ENCODE peak calls at places on chromosomes 12 and 14, in six cellular contexts. I, B, F, M, K and Y are unnamed samples.

GRCh38 chr12:60197589-60197988 is 601.8 kb downstream of the SLC16A7 start:
- DNase-seq in K (no peak), I (no peak), B (no peak), M (no peak), F (no peak), Y (no peak)

GRCh38 chr14:86217523-86217922 is 687.6 kb downstream of the FLRT2 start:
- DNase-seq in F (no peak), M (no peak), K (no peak), B (no peak), I (no peak), Y (no peak)

GRCh38 chr12:69792533-69792932 is 32.5 kb upstream of the MYRFL start:
- DNase-seq in F (no peak), M (no peak), B (no peak), I (no peak), K (no peak), Y (no peak)

GRCh38 chr12:27382126-27382795 is 49.6 kb downstream of the BMAL2 start:
- DNase-seq in M (no peak), K (no peak), F (no peak), I (no peak), B (no peak), Y (no peak)

GRCh38 chr14:84670801-84671200 is 859.1 kb upstream of the FLRT2 start:
- DNase-seq in I (no peak), K (no peak), F (no peak), B (no peak), M (no peak), Y (no peak)

GRCh38 chr14:64723691-64724577 is 19.7 kb downstream of the PLEKHG3 start:
- DNase-seq in M (no peak), F (no peak), I (peak; percentile 62), K (no peak), B (no peak), Y (no peak)

GRCh38 chr14:91398707-91399106 is 18.9 kb downstream of the CCDC88C start:
- DNase-seq in M (peak; percentile 46), F (no peak), I (no peak), K (no peak), B (no peak), Y (no peak)

GRCh38 chr12:70415987-70416386 is 49.9 kb downstream of the KCNMB4 start:
- DNase-seq in M (no peak), I (no peak), F (no peak), B (no peak), K (no peak), Y (no peak)

GRCh38 chr14:104765517-104765916 is 12.6 kb downstream of the SIVA1 start:
- DNase-seq in K (no peak), M (no peak), I (no peak), B (no peak), F (no peak), Y (no peak)

GRCh38 chr12:125549836-125550235 is 484.6 kb downstream of the AACS start:
- DNase-seq in F (no peak), B (no peak), I (no peak), K (no peak), M (peak; percentile 89), Y (no peak)

GRCh38 chr14:86777950-86778602 is 1214.9 kb downstream of the GALC start:
- DNase-seq in I (no peak), M (no peak), B (no peak), K (no peak), F (no peak), Y (no peak)

GRCh38 chr14:63964063-63964462 is 111.3 kb downstream of the SYNE2 start:
- DNase-seq in B (no peak), M (no peak), F (no peak), K (no peak), I (no peak), Y (no peak)

GRCh38 chr14:34030864-34031263 is 80.0 kb upstream of the EGLN3 start:
- DNase-seq in F (peak; percentile 27), I (no peak), M (no peak), K (no peak), B (no peak), Y (no peak)

GRCh38 chr12:13702401-13702800 is 279.0 kb downstream of the GRIN2B start:
- DNase-seq in M (no peak), B (no peak), K (no peak), F (no peak), I (no peak), Y (no peak)

DNA sequence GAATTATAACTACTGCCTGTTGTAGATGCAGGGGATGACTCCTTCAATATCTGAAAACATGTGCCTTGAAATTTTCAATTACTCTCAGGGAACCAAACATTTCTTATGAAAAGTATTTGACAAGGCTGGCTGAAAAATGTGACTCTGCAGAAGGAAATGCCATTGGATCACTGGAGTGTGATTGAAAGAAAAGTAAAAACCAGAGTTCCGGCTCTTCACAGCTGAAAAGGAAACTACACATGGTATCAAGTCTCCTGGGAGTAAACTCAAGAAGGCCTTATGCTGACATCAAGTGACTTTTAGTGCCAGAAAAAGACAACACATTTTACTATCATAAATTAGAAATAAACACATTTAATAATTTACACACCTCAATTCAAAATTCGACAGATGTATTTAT is 693.0 kb downstream of the LRFN5 start:
- DNase-seq in K (no peak), I (no peak), B (no peak), M (no peak), F (no peak), Y (no peak)
- TF ChIP-seq POLR2AphosphoS5 in K (no peak), I (no peak), B (no peak), M (no peak), F (no peak), Y (no peak)

GRCh38 chr14:24418492-24418873 is 11.0 kb downstream of the CBLN3 start:
- DNase-seq in B (no peak), F (peak; percentile 78), I (no peak), M (no peak), K (no peak), Y (no peak)
- TF ChIP-seq POLR2A in B (no peak), F (peak; percentile 64), I (no peak), M (no peak), K (no peak), Y (no peak)

GRCh38 chr12:6211421-6211869 is 11.2 kb downstream of the CD9 start:
- DNase-seq in B (no peak), M (no peak), F (no peak), I (peak; percentile 81), K (no peak), Y (no peak)
- TF ChIP-seq POLR2AphosphoS5 in B (peak; percentile 25), M (no peak), F (peak; percentile 21), I (peak; percentile 51), K (no peak), Y (no peak)

GRCh38 chr14:49768301-49769121 is 558 bp downstream of the KLHDC2 start:
- DNase-seq in I (peak; percentile 71), F (peak; percentile 81), K (no peak), M (peak; percentile 63), B (peak; percentile 57), Y (peak; percentile 30)
- TF ChIP-seq POLR2A in I (no peak), F (peak; percentile 71), K (no peak), M (peak; percentile 86), B (no peak), Y (no peak)

DNA sequence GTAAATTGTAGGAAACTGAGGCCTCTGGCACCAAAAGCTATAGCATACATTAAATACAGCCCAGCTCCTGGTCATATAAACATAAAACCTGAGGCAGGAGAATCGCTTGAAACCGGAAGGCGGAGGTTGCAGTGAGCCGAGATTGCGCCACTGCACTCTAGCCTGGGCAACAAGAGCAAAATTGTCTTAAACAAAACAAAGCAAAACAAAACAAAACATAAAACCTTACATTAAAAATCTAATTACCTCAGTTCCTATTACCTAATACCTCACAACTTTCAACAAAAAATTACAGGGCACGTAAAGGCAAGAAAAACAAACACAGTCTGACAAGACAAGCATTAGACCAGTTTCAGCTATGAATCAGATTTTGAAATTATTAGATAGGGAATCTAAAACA is 36.7 kb downstream of the TMEM116 start:
- DNase-seq in I (no peak), B (no peak), K (no peak), M (no peak), F (no peak), Y (no peak)
- TF ChIP-seq POLR2AphosphoS5 in I (no peak), B (no peak), K (no peak), M (no peak), F (no peak), Y (no peak)

DNA sequence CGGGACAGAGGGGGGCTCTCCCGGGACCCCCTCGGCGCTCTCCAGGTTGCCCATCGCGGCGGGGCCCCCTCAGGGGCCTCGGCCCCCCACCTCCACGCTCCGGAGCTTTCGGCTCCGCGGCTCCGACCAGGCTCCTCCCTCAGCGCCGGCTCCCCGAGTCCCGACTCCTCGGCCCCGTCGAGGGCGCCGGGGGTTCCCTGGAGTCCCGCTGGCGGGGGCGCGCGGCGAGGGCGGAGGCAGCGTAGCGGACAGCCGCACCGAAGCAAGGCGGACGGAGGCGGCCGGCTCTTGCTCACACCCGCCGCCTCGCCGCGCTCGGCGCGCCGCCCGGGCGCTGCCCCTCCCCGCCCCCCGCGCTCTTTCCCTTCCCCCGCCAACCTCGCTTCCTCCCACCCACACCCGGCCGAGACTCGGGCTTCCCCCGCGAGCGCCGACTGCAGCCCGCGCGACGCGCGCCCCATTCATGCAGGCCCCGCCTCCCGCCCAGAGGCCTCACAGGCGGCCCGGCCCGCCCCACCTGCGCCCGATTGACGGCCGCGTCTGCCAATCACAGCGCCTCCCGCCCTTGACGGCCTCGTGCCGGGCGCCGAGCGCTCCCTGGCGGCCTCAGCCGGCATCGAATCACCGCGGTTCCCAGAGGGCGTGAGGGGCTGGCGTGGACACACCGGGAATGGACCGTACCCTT is at the start of gene FMNL3:
- DNase-seq in B (peak; percentile 96), K (peak; percentile 97), M (peak; percentile 99), I (peak; percentile 99), F (peak; percentile 98), Y (peak; percentile 96)
- TF ChIP-seq POLR2A in B (no peak), K (no peak), M (no peak), I (no peak), F (no peak), Y (peak; percentile 55)